ENCODE peak calls at places on chromosomes 4 and X, in nine cellular contexts. O is activated B cell treated with CpG ODN at 0.5 μM for 24 hours; S is neural progenitor cell; P is mucosa of descending colon; A is AG09309; E is AG10803; G is H9; U is neural crest cell; V is CD8-positive, alpha-beta T cell. D is an unnamed sample.

GRCh38 chr4:107747748-107748486 is 27.9 kb upstream of the PAPSS1 start:
- DNase-seq in G (no peak), O (no peak), V (no peak), E (no peak), A (no peak), U (no peak), P (no peak), S (no peak), D (no peak)

GRCh38 chr4:165079476-165079875 is 25.8 kb downstream of the TRIM75 start:
- DNase-seq in S (no peak), E (no peak), G (no peak), A (no peak), V (no peak), O (no peak), P (peak; percentile 54), U (no peak), D (no peak)

GRCh38 chr4:142845293-142846070 is 619 bp downstream of the INPP4B start:
- DNase-seq in U (no peak), O (no peak), S (peak; percentile 55), E (no peak), A (no peak), P (peak; percentile 50), G (peak; percentile 51), V (no peak), D (peak; percentile 73)

GRCh38 chr4:5101571-5101970 is 50.3 kb downstream of the STK32B start:
- DNase-seq in U (no peak), E (peak; percentile 77), A (no peak), G (no peak), V (no peak), S (no peak), O (no peak), P (no peak), D (no peak)

GRCh38 chr4:592825-593520 is 16.9 kb upstream of the TMEM271 start:
- DNase-seq in G (no peak), A (no peak), E (no peak), U (no peak), O (no peak), P (no peak), S (no peak), V (no peak), D (no peak)

GRCh38 chr4:87555751-87556619 is 26.8 kb upstream of the SPARCL1 start:
- DNase-seq in P (no peak), U (no peak), E (peak; percentile 87), O (no peak), A (peak; percentile 61), V (no peak), S (no peak), G (no peak), D (no peak)

GRCh38 chrX:47078129-47079043 is at the start of gene RGN:
- DNase-seq in P (no peak), A (no peak), O (no peak), G (peak; percentile 47), U (no peak), S (peak; percentile 11), V (no peak), E (peak; percentile 13), D (no peak)

GRCh38 chr4:184274288-184274951 is 56.7 kb upstream of the ENPP6 start:
- DNase-seq in P (no peak), A (no peak), V (no peak), E (peak; percentile 29), S (no peak), O (no peak), U (no peak), G (peak; percentile 22), D (no peak)

GRCh38 chr4:108902769-108903168 is 139.9 kb upstream of the ETNPPL start:
- DNase-seq in P (no peak), O (no peak), U (no peak), A (no peak), E (no peak), G (no peak), V (no peak), S (no peak), D (no peak)

GRCh38 chrX:82541822-82542221 is 966.3 kb upstream of the POU3F4 start:
- DNase-seq in G (no peak), P (no peak), U (no peak), O (no peak), E (no peak), S (no peak), V (no peak), A (no peak), D (no peak)

GRCh38 chrX:34294665-34295064 is 162.6 kb upstream of the FAM47A start:
- DNase-seq in V (no peak), A (no peak), P (no peak), S (no peak), O (no peak), U (no peak), G (no peak), E (no peak), D (no peak)

GRCh38 chrX:10619311-10620015 is 922 bp downstream of the MID1 start:
- DNase-seq in G (no peak), S (no peak), A (no peak), E (no peak), U (no peak), P (no peak), V (no peak), O (no peak), D (no peak)

GRCh38 chr4:159103406-159104131 is 690 bp downstream of the RAPGEF2 start:
- DNase-seq in P (peak; percentile 76), E (peak; percentile 29), V (peak; percentile 40), G (peak; percentile 46), A (no peak), S (peak; percentile 78), O (peak; percentile 58), U (peak; percentile 47), D (peak; percentile 92)

GRCh38 chr4:148445071-148445902 is 3.1 kb upstream of the NR3C2 start:
- DNase-seq in U (peak; percentile 30), A (no peak), E (no peak), G (peak; percentile 62), P (peak; percentile 85), S (peak; percentile 85), V (peak; percentile 77), O (peak; percentile 78), D (peak; percentile 94)

GRCh38 chrX:20140410-20140809 is 1.2 kb downstream of the EIF1AX start:
- DNase-seq in S (no peak), A (no peak), E (no peak), V (no peak), G (no peak), P (no peak), O (no peak), U (no peak), D (no peak)

DNA sequence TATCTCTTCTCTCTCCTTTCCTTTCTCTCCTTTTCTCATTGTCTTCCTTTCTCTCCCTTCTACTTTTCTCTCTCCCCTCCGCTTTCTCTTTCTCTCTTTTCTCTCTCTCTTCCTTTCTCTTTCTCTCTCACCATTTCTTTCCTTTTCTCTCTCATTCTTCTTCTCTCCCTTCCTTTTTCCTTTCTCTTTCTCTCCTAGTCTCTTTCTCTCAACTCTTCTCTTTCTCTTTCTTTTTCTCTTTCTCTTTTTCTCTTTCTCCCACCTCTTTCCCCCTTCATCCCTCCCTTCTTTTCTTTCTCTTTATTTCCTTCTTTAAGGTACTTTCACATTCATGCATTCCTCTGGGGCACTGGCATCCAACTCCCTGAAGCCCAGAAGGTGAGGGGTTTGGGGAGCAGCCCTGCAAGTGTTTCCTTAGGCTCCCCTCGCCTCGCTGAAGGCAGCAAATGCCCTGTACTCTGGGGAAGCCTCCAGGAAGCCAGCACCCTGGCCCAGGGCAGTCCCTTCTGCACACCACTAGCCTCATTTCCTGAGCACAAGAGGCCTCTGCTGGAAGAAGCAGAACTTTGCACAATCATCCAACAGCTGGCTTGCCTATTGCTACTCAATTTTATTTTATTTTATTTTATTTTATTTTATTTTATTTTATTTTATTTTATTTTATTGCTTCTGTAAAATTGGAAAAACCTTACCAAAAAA is 124.2 kb downstream of the NFKB1 start:
- DNase-seq in O (no peak), E (peak; percentile 52), U (no peak), G (peak; percentile 64), A (no peak), V (peak; percentile 63), S (peak; percentile 29), P (no peak), D (peak; percentile 84)
- TF ChIP-seq CTCF in O (peak; percentile 28), E (peak; percentile 41), U (no peak), G (peak; percentile 58), A (peak; percentile 26), V (peak; percentile 75), S (peak; percentile 40), P (no peak), D (peak; percentile 44)

GRCh38 chr4:1945492-1945891 is 63.3 kb downstream of the NELFA start:
- DNase-seq in S (peak; percentile 42), P (no peak), E (no peak), U (no peak), O (no peak), A (no peak), V (no peak), G (no peak), D (no peak)
- TF ChIP-seq CTCF in S (no peak), P (no peak), E (no peak), U (no peak), O (no peak), A (no peak), V (no peak), G (no peak), D (no peak)

DNA sequence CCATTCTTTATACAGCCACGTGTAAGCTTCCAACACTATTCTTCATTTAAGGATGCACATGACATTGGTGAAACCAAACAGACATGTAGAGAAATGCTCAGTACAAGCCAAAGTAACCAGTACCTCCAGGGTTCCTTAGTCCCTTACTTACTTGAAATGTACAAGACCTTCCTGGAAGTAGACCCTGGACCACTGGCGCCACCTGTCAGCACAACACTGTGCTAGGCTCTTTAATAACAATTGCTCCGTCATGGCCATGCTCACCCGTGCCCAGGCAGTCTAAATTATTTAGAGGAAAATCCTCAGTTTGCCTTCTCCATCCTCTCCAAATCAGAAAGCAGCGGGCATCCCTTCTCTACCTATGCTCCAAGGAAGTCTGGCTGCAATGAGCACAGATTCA is 52.7 kb downstream of the ADGRA3 start:
- DNase-seq in P (no peak), O (no peak), U (no peak), G (peak; percentile 45), V (no peak), E (no peak), A (no peak), S (no peak), D (no peak)
- TF ChIP-seq CTCF in P (no peak), O (no peak), U (no peak), G (peak; percentile 50), V (no peak), E (no peak), A (no peak), S (no peak), D (no peak)

GRCh38 chrX:68018248-68019203 is 414.8 kb downstream of the OPHN1 start:
- DNase-seq in P (no peak), S (peak; percentile 46), V (no peak), E (peak; percentile 46), G (peak; percentile 68), O (no peak), A (peak; percentile 1), U (peak; percentile 8), D (no peak)
- TF ChIP-seq CTCF in P (no peak), S (peak; percentile 56), V (no peak), E (peak; percentile 70), G (peak; percentile 73), O (no peak), A (peak; percentile 69), U (peak; percentile 49), D (no peak)

DNA sequence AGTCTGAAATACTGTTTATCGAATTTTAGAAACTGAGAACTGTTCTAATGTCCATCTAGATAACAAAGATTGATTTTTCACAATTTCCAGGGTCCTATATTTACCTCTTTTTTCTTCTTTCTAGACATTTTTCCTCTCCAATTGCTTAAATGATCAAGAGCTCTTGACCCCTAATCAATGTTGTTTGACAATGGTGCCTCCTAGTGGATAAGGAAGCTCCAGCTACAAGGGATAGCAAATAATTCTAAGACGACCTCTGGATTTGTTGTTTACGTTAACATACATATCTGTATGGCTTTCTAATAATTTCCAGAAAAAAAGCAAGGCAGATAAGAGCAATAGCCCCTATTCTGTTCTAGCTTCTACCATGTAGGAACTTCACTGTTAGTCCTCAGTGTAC is 35.8 kb downstream of the GPR82 start:
- DNase-seq in O (no peak), A (no peak), U (no peak), P (no peak), E (peak; percentile 30), G (no peak), S (peak; percentile 43), V (no peak), D (no peak)
- TF ChIP-seq CTCF in O (no peak), A (peak; percentile 55), U (peak; percentile 55), P (no peak), E (peak; percentile 52), G (peak; percentile 73), S (peak; percentile 71), V (peak; percentile 36), D (peak; percentile 41)